ENCODE peak calls at places on chromosomes 4 and X, in four cellular contexts. M is cardiac muscle cell, Z is Panc1, H is fibroblast of the aortic adventitia. A is an unnamed sample.

GRCh38 chr4:117447925-117448324 is 362.5 kb upstream of the TRAM1L1 start:
- DNase-seq in M (no peak), H (no peak), Z (no peak), A (no peak)

GRCh38 chrX:41189156-41189555 is 103.9 kb downstream of the USP9X start:
- DNase-seq in Z (no peak), M (no peak), H (no peak), A (no peak)

GRCh38 chr4:771464-771863 is 54.5 kb downstream of the CPLX1 start:
- DNase-seq in Z (no peak), H (no peak), M (no peak), A (no peak)

GRCh38 chrX:10111364-10112148 is 45.2 kb upstream of the CLCN4 start:
- DNase-seq in M (peak; percentile 15), Z (no peak), H (no peak), A (no peak)

GRCh38 chr4:93199492-93199891 is 629.1 kb upstream of the ATOH1 start:
- DNase-seq in Z (no peak), M (peak; percentile 67), H (peak; percentile 12), A (no peak)

GRCh38 chrX:2962346-2962745 is 33.2 kb upstream of the ARSD start:
- DNase-seq in M (no peak), H (no peak), Z (no peak), A (no peak)

GRCh38 chrX:124736553-124737240 is 390.3 kb downstream of the SH2D1A start:
- DNase-seq in Z (no peak), H (no peak), M (no peak), A (no peak)

GRCh38 chr4:17884063-17884462 is 73.3 kb downstream of the NCAPG start:
- DNase-seq in M (no peak), H (peak; percentile 31), Z (no peak), A (no peak)

GRCh38 chrX:12814434-12814833 is 23.2 kb downstream of the PRPS2 start:
- DNase-seq in M (peak; percentile 67), Z (peak; percentile 32), H (peak; percentile 66), A (no peak)

GRCh38 chrX:97597954-97598353 is 714.2 kb downstream of the RPA4 start:
- DNase-seq in M (no peak), H (no peak), Z (no peak), A (no peak)

GRCh38 chr4:45876235-45876890 is 247.5 kb downstream of the GABRG1 start:
- DNase-seq in M (no peak), Z (no peak), H (no peak), A (no peak)

GRCh38 chr4:7073059-7073458 is 5.2 kb upstream of the GRPEL1 start:
- DNase-seq in H (no peak), Z (no peak), M (no peak), A (no peak)

GRCh38 chr4:8191136-8191747 is 7.8 kb upstream of the SH3TC1 start:
- DNase-seq in M (peak; percentile 90), Z (no peak), H (peak; percentile 25), A (no peak)

GRCh38 chr4:76512000-76512399 is 77.0 kb downstream of the SHROOM3 start:
- DNase-seq in Z (no peak), M (no peak), H (no peak), A (no peak)

GRCh38 chr4:14193601-14194000 is 566.1 kb upstream of the BOD1L1 start:
- DNase-seq in Z (no peak), H (peak; percentile 64), M (no peak), A (no peak)

GRCh38 chr4:127291316-127291715 is 341.4 kb upstream of the INTU start:
- DNase-seq in M (no peak), Z (no peak), H (peak; percentile 1), A (no peak)

GRCh38 chr4:109560687-109561452 is 824 bp downstream of the MCUB start:
- DNase-seq in Z (no peak), H (peak; percentile 85), M (peak; percentile 80), A (peak; percentile 48)

GRCh38 chr4:113885291-113885690 is 94.2 kb downstream of the ARSJ start:
- DNase-seq in Z (no peak), M (no peak), H (no peak), A (no peak)

GRCh38 chr4:26748805-26749204 is 111.8 kb upstream of the STIM2 start:
- DNase-seq in H (no peak), M (no peak), Z (no peak), A (no peak)

GRCh38 chr4:151362404-151363164 is 37.2 kb upstream of the SH3D19 start:
- DNase-seq in M (peak; percentile 91), H (peak; percentile 87), Z (peak; percentile 75), A (peak; percentile 18)

GRCh38 chr4:95155759-95156451 is 392.9 kb downstream of the UNC5C start:
- DNase-seq in H (peak; percentile 42), M (peak; percentile 69), Z (no peak), A (no peak)

GRCh38 chr4:148808416-148808815 is 366.2 kb upstream of the NR3C2 start:
- DNase-seq in M (no peak), H (no peak), Z (no peak), A (no peak)

GRCh38 chr4:154329939-154330338 is 161.7 kb downstream of the DCHS2 start:
- DNase-seq in H (peak; percentile 65), Z (no peak), M (peak; percentile 70), A (no peak)

GRCh38 chr4:126777649-126778048 is 855.1 kb upstream of the INTU start:
- DNase-seq in Z (no peak), M (peak; percentile 51), H (peak; percentile 70), A (no peak)

GRCh38 chr4:127965803-127966175 is 583 bp downstream of the ABHD18 start:
- DNase-seq in Z (no peak), H (peak; percentile 16), M (peak; percentile 14), A (peak; percentile 49)

GRCh38 chr4:45954280-45954679 is 169.6 kb downstream of the GABRG1 start:
- DNase-seq in H (no peak), M (no peak), Z (no peak), A (no peak)

GRCh38 chr4:65917486-65917885 is 247.2 kb upstream of the EPHA5 start:
- DNase-seq in H (peak; percentile 76), Z (no peak), M (peak; percentile 58), A (no peak)

GRCh38 chr4:8079031-8079885 is 79.4 kb downstream of the ABLIM2 start:
- DNase-seq in H (peak; percentile 37), M (peak; percentile 82), Z (no peak), A (no peak)

GRCh38 chr4:82500106-82500738 is 61.6 kb downstream of the TMEM150C start:
- DNase-seq in Z (no peak), H (peak; percentile 53), M (peak; percentile 34), A (no peak)

GRCh38 chr4:23889814-23890269 is at the start of gene PPARGC1A:
- DNase-seq in Z (no peak), M (peak; percentile 61), H (no peak), A (no peak)

GRCh38 chrX:46617906-46618305 is 44.3 kb downstream of the CHST7 start:
- DNase-seq in H (no peak), Z (no peak), M (no peak), A (no peak)

GRCh38 chr4:182496392-182496791 is 253.2 kb downstream of the TENM3 start:
- DNase-seq in M (no peak), Z (no peak), H (no peak), A (no peak)

GRCh38 chr4:11480683-11481082 is 52.0 kb upstream of the HS3ST1 start:
- DNase-seq in M (peak; percentile 40), Z (no peak), H (peak; percentile 51), A (no peak)

GRCh38 chr4:115154826-115155225 is 41.4 kb upstream of the NDST4 start:
- DNase-seq in Z (no peak), H (no peak), M (no peak), A (no peak)

GRCh38 chr4:124018383-124019317 is 622.1 kb downstream of the SPRY1 start:
- DNase-seq in Z (no peak), M (peak; percentile 94), H (peak; percentile 81), A (no peak)

GRCh38 chrX:113548308-113549015 is 707.8 kb upstream of the AMOT start:
- DNase-seq in M (no peak), Z (no peak), H (no peak), A (no peak)

GRCh38 chr4:100049872-100050271 is 99.8 kb upstream of the H2AZ1 start:
- DNase-seq in Z (no peak), M (no peak), H (no peak), A (no peak)
- TF ChIP-seq CTCF in Z (no peak), M (no peak), H (no peak), A (no peak)

DNA sequence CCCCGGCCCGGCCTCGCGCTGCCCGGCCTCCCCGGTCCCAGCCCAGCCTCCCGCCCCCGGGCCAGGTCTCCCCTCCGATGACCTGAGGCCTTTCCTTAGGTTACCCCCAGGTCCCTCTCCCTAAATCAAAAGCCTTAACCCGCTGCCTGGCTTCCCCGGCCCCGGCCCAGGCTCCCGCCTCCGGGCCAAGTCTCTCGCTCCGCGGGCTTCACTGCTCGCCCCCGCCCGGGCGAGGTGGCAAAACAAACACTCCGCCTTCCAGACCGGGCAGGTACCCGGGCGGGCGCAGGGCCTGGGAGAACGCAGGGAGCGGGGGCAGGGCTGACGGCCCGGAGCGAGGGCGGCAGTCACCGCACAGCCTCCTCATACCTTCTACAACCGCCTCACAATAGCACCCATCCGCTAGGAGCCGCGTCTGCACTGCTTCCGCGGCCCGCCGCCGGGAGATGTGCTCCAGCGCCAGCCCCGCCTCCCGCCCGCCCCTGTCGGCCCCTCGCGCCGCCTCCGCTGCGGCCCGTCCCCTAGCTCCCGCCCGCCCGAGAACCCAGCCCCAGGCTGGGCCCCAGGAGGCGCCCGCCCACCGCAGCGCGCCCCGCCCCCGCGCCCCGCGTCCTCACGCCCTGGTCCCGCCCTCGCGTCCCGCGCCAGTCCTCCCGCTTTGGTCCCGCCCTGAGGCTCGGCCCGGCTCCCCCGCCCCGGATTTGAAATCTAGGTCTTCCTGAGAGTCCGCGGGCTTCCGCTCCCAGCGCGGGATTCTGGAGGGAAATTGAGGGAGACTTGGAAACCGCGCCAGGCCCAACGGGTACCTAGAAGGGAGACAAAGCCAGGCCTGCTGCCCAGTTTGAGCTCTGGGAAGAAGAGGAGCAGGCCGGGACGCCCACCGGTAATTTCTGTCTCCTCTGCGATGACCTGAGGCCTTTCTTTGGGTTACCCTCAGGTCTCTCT is at the start of the genes CASP3 and PRIMPOL:
- DNase-seq in Z (peak; percentile 41), M (peak; percentile 98), H (peak; percentile 89), A (peak; percentile 94)
- TF ChIP-seq CTCF in Z (no peak), M (peak; percentile 32), H (peak; percentile 35), A (no peak)

GRCh38 chrX:11407331-11408110 is 114.3 kb downstream of the AMELX start:
- DNase-seq in Z (no peak), M (peak; percentile 19), H (peak; percentile 59), A (no peak)
- TF ChIP-seq CTCF in Z (no peak), M (no peak), H (no peak), A (no peak)

GRCh38 chrX:132614297-132614696 is 125.5 kb upstream of the MBNL3 start:
- DNase-seq in H (no peak), Z (no peak), M (no peak), A (no peak)
- TF ChIP-seq CTCF in H (peak; percentile 37), Z (peak; percentile 53), M (peak; percentile 30), A (no peak)

GRCh38 chr4:128973384-128973783 is 120.0 kb downstream of the SCLT1 start:
- DNase-seq in Z (no peak), M (no peak), H (no peak), A (no peak)

GRCh38 chr4:128979934-128980333 is 113.4 kb downstream of the SCLT1 start:
- DNase-seq in M (peak; percentile 83), Z (no peak), H (peak; percentile 93), A (no peak)

GRCh38 chr4:128978985-128979384 is 114.4 kb downstream of the SCLT1 start:
- DNase-seq in Z (no peak), M (no peak), H (no peak), A (no peak)

DNA sequence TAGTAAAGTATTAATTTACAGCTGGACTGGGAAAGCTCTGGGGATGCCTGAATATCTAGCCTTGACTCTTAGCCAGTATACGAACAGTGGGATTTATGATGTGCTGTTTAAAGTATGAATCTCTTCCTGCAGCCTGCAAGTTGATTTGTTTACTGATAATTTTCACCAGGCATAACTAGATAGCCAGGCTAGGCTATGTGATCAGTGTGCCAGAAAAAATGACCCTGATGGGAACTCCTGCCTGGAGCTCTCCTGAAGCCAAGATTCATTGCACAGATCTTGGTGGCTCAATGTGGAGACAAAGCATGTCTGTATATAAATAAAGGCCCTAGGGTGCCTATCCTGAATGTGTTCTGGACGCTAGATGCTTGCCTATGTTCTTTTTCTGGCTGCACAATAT is 119.1 kb downstream of the SCLT1 start:
- DNase-seq in H (peak; percentile 60), M (peak; percentile 6), Z (no peak), A (no peak)
- TF ChIP-seq CTCF in H (no peak), M (no peak), Z (no peak), A (no peak)